ENCODE peak calls at places on chromosomes 3 and 15, in four cellular contexts. Z is RWPE1; N is stimulated activated CD8-positive, alpha-beta memory T cell treated with anti-CD3 and anti-CD28 coated beads, Interleukin-4, amount 100 ng/mL, for 48 hours; Q is cortex of kidney. X is an unnamed sample.

GRCh38 chr15:66592505-66593218 is 26.9 kb upstream of the LCTL start:
- DNase-seq in Z (no peak), N (no peak), Q (no peak), X (no peak)

GRCh38 chr15:73996939-73997338 is 2.4 kb downstream of the PML start:
- DNase-seq in Z (no peak), N (no peak), Q (no peak), X (no peak)

GRCh38 chr3:36804295-36805055 is 40.1 kb upstream of the DCLK3 start:
- DNase-seq in Z (no peak), N (no peak), Q (no peak), X (peak)

GRCh38 chr3:51297333-51297732 is 87.8 kb upstream of the MANF start:
- DNase-seq in Z (no peak), N (no peak), Q (no peak), X (no peak)

GRCh38 chr3:195080571-195081141 is 190.3 kb downstream of the XXYLT1 start:
- DNase-seq in Z (no peak), N (no peak), Q (no peak), X (no peak)

GRCh38 chr3:38116471-38117162 is 20.3 kb downstream of the ACAA1 start:
- DNase-seq in Z (no peak), N (no peak), Q (no peak), X (no peak)

GRCh38 chr3:157180262-157180661 is 20.3 kb upstream of the CCNL1 start:
- DNase-seq in Z (no peak), N (no peak), Q (no peak), X (no peak)

GRCh38 chr3:105891101-105891500 is 22.3 kb upstream of the CBLB start:
- DNase-seq in Z (no peak), N (no peak), Q (no peak), X (no peak)